ENCODE peak calls at places on chromosomes 6 and 20, in seven cellular contexts. One of them, this sample, is unnamed.

GRCh38 chr6:141848029-141848890 is 284.5 kb upstream of the GJE1 start:
- DNase-seq in nephron progenitor cell: no peak
- DNase-seq in osteocyte: no peak
- DNase-seq in NCI-H1092 treated with DMSO at 0.1 percent for 48 hours: no peak
- DNase-seq in breast epithelium: no peak
- DNase-seq in mammary epithelial cell: peak; percentile 32
- DNase-seq in hepatic stellate cell: no peak
- DNase-seq in this sample: no peak

GRCh38 chr20:57990396-57990987 is 238.0 kb downstream of the ANKRD60 start:
- DNase-seq in nephron progenitor cell: no peak
- DNase-seq in osteocyte: no peak
- DNase-seq in NCI-H1092 treated with DMSO at 0.1 percent for 48 hours: no peak
- DNase-seq in breast epithelium: no peak
- DNase-seq in mammary epithelial cell: peak; percentile 87
- DNase-seq in hepatic stellate cell: no peak
- DNase-seq in this sample: peak; percentile 46

GRCh38 chr6:145015739-145016558 is 719.4 kb downstream of the EPM2A start:
- DNase-seq in nephron progenitor cell: no peak
- DNase-seq in osteocyte: no peak
- DNase-seq in NCI-H1092 treated with DMSO at 0.1 percent for 48 hours: no peak
- DNase-seq in breast epithelium: no peak
- DNase-seq in mammary epithelial cell: peak; percentile 86
- DNase-seq in hepatic stellate cell: peak; percentile 63
- DNase-seq in this sample: peak; percentile 65

GRCh38 chr6:111769365-111770127 is 103.7 kb downstream of the FYN start:
- DNase-seq in nephron progenitor cell: no peak
- DNase-seq in osteocyte: no peak
- DNase-seq in NCI-H1092 treated with DMSO at 0.1 percent for 48 hours: no peak
- DNase-seq in breast epithelium: no peak
- DNase-seq in mammary epithelial cell: no peak
- DNase-seq in hepatic stellate cell: no peak
- DNase-seq in this sample: no peak

GRCh38 chr6:112502348-112503130 is 155.4 kb downstream of the RFPL4B start:
- DNase-seq in nephron progenitor cell: no peak
- DNase-seq in osteocyte: no peak
- DNase-seq in NCI-H1092 treated with DMSO at 0.1 percent for 48 hours: peak; percentile 12
- DNase-seq in breast epithelium: no peak
- DNase-seq in mammary epithelial cell: no peak
- DNase-seq in hepatic stellate cell: no peak
- DNase-seq in this sample: peak; percentile 40

GRCh38 chr6:150492941-150493340 is 106.7 kb upstream of the PLEKHG1 start:
- DNase-seq in nephron progenitor cell: no peak
- DNase-seq in osteocyte: no peak
- DNase-seq in NCI-H1092 treated with DMSO at 0.1 percent for 48 hours: no peak
- DNase-seq in breast epithelium: no peak
- DNase-seq in mammary epithelial cell: peak; percentile 97
- DNase-seq in hepatic stellate cell: no peak
- DNase-seq in this sample: peak; percentile 29

GRCh38 chr20:21004386-21005076 is 101.6 kb downstream of the LINC00237 start:
- DNase-seq in nephron progenitor cell: no peak
- DNase-seq in osteocyte: no peak
- DNase-seq in NCI-H1092 treated with DMSO at 0.1 percent for 48 hours: no peak
- DNase-seq in breast epithelium: no peak
- DNase-seq in mammary epithelial cell: no peak
- DNase-seq in hepatic stellate cell: no peak
- DNase-seq in this sample: no peak

GRCh38 chr6:128432394-128432793 is 88.0 kb downstream of the PTPRK start:
- DNase-seq in nephron progenitor cell: no peak
- DNase-seq in osteocyte: no peak
- DNase-seq in NCI-H1092 treated with DMSO at 0.1 percent for 48 hours: no peak
- DNase-seq in breast epithelium: no peak
- DNase-seq in mammary epithelial cell: peak; percentile 47
- DNase-seq in hepatic stellate cell: peak; percentile 46
- DNase-seq in this sample: peak; percentile 17

GRCh38 chr6:42320762-42321161 is 103.1 kb upstream of the MRPS10 start:
- DNase-seq in nephron progenitor cell: no peak
- DNase-seq in osteocyte: no peak
- DNase-seq in NCI-H1092 treated with DMSO at 0.1 percent for 48 hours: no peak
- DNase-seq in breast epithelium: no peak
- DNase-seq in mammary epithelial cell: no peak
- DNase-seq in hepatic stellate cell: no peak
- DNase-seq in this sample: peak; percentile 19

GRCh38 chr6:131654326-131654725 is 17.2 kb downstream of the ENPP3 start:
- DNase-seq in nephron progenitor cell: no peak
- DNase-seq in osteocyte: no peak
- DNase-seq in NCI-H1092 treated with DMSO at 0.1 percent for 48 hours: no peak
- DNase-seq in breast epithelium: no peak
- DNase-seq in mammary epithelial cell: peak; percentile 35
- DNase-seq in hepatic stellate cell: no peak
- DNase-seq in this sample: no peak

GRCh38 chr20:57651977-57652864 is 32.0 kb upstream of the ZBP1 start:
- DNase-seq in nephron progenitor cell: no peak
- DNase-seq in osteocyte: peak; percentile 84
- DNase-seq in NCI-H1092 treated with DMSO at 0.1 percent for 48 hours: no peak
- DNase-seq in breast epithelium: peak; percentile 47
- DNase-seq in mammary epithelial cell: no peak
- DNase-seq in hepatic stellate cell: no peak
- DNase-seq in this sample: no peak

GRCh38 chr6:156949376-156949775 is 172.2 kb downstream of the ARID1B start:
- DNase-seq in nephron progenitor cell: no peak
- DNase-seq in osteocyte: no peak
- DNase-seq in NCI-H1092 treated with DMSO at 0.1 percent for 48 hours: no peak
- DNase-seq in breast epithelium: no peak
- DNase-seq in mammary epithelial cell: peak; percentile 84
- DNase-seq in hepatic stellate cell: peak; percentile 59
- DNase-seq in this sample: no peak

GRCh38 chr6:44373051-44373450 is 14.5 kb upstream of the CDC5L start:
- DNase-seq in nephron progenitor cell: no peak
- DNase-seq in osteocyte: no peak
- DNase-seq in NCI-H1092 treated with DMSO at 0.1 percent for 48 hours: no peak
- DNase-seq in breast epithelium: no peak
- DNase-seq in mammary epithelial cell: peak; percentile 43
- DNase-seq in hepatic stellate cell: no peak
- DNase-seq in this sample: no peak

GRCh38 chr6:15535495-15536200 is 127.2 kb downstream of the DTNBP1 start:
- DNase-seq in nephron progenitor cell: no peak
- DNase-seq in osteocyte: peak; percentile 2
- DNase-seq in NCI-H1092 treated with DMSO at 0.1 percent for 48 hours: no peak
- DNase-seq in breast epithelium: no peak
- DNase-seq in mammary epithelial cell: no peak
- DNase-seq in hepatic stellate cell: no peak
- DNase-seq in this sample: no peak

GRCh38 chr20:5621305-5621704 is 128.9 kb upstream of the SHLD1 start:
- DNase-seq in nephron progenitor cell: no peak
- DNase-seq in osteocyte: no peak
- DNase-seq in NCI-H1092 treated with DMSO at 0.1 percent for 48 hours: peak; percentile 96
- DNase-seq in breast epithelium: peak; percentile 64
- DNase-seq in mammary epithelial cell: peak; percentile 45
- DNase-seq in hepatic stellate cell: no peak
- DNase-seq in this sample: peak; percentile 66

GRCh38 chr20:63980317-63980805 is 571 bp upstream of the PRPF6 start:
- DNase-seq in nephron progenitor cell: no peak
- DNase-seq in osteocyte: no peak
- DNase-seq in NCI-H1092 treated with DMSO at 0.1 percent for 48 hours: no peak
- DNase-seq in breast epithelium: no peak
- DNase-seq in mammary epithelial cell: peak; percentile 78
- DNase-seq in hepatic stellate cell: no peak
- DNase-seq in this sample: no peak

GRCh38 chr20:35135867-35136586 is 11.1 kb downstream of the EDEM2 start:
- DNase-seq in nephron progenitor cell: no peak
- DNase-seq in osteocyte: no peak
- DNase-seq in NCI-H1092 treated with DMSO at 0.1 percent for 48 hours: no peak
- DNase-seq in breast epithelium: no peak
- DNase-seq in mammary epithelial cell: no peak
- DNase-seq in hepatic stellate cell: peak; percentile 43
- DNase-seq in this sample: peak; percentile 95

GRCh38 chr6:158834675-158835385 is 15.7 kb upstream of the EZR start:
- DNase-seq in nephron progenitor cell: no peak
- DNase-seq in osteocyte: no peak
- DNase-seq in NCI-H1092 treated with DMSO at 0.1 percent for 48 hours: no peak
- DNase-seq in breast epithelium: no peak
- DNase-seq in mammary epithelial cell: no peak
- DNase-seq in hepatic stellate cell: no peak
- DNase-seq in this sample: no peak

This sample was measured in lung microvascular endothelial cell.